ENCODE peak calls at places on chromosome 14, in eight cellular contexts. One of them, this sample, is unnamed.

GRCh38 chr14:38387821-38388220 is 131.9 kb upstream of the CLEC14A start:
- DNase-seq in Karpas-422: no peak
- DNase-seq in K562: no peak
- DNase-seq in ovary: no peak
- DNase-seq in tibial artery: no peak
- DNase-seq in uterus: no peak
- DNase-seq in IMR-90: no peak
- DNase-seq in A549: no peak
- DNase-seq in this sample: no peak

GRCh38 chr14:61042220-61042619 is 61.2 kb downstream of the SLC38A6 start:
- DNase-seq in tibial artery: no peak
- DNase-seq in uterus: no peak
- DNase-seq in A549: no peak
- DNase-seq in IMR-90: no peak
- DNase-seq in K562: no peak
- DNase-seq in ovary: no peak
- DNase-seq in Karpas-422: peak; percentile 57
- DNase-seq in this sample: no peak

GRCh38 chr14:103315368-103315911 is 18.6 kb upstream of the EIF5 start:
- DNase-seq in K562: peak; percentile 54
- DNase-seq in IMR-90: peak; percentile 74
- DNase-seq in uterus: no peak
- DNase-seq in A549: no peak
- DNase-seq in Karpas-422: no peak
- DNase-seq in tibial artery: no peak
- DNase-seq in ovary: peak; percentile 62
- DNase-seq in this sample: peak; percentile 72

GRCh38 chr14:95993768-95994592 is 45.2 kb upstream of the C14orf132 start:
- DNase-seq in Karpas-422: peak; percentile 89
- DNase-seq in K562: peak; percentile 42
- DNase-seq in uterus: peak; percentile 31
- DNase-seq in IMR-90: peak; percentile 53
- DNase-seq in A549: peak; percentile 41
- DNase-seq in tibial artery: no peak
- DNase-seq in ovary: peak; percentile 21
- DNase-seq in this sample: no peak

GRCh38 chr14:43595373-43595772 is 911.7 kb downstream of the FSCB start:
- DNase-seq in uterus: no peak
- DNase-seq in ovary: no peak
- DNase-seq in K562: no peak
- DNase-seq in Karpas-422: no peak
- DNase-seq in tibial artery: no peak
- DNase-seq in IMR-90: no peak
- DNase-seq in A549: no peak
- DNase-seq in this sample: no peak

GRCh38 chr14:103597623-103598372 is 31.2 kb upstream of the KLC1 start:
- DNase-seq in Karpas-422: no peak
- DNase-seq in IMR-90: peak; percentile 95
- DNase-seq in A549: peak; percentile 73
- DNase-seq in ovary: no peak
- DNase-seq in K562: peak; percentile 51
- DNase-seq in uterus: peak; percentile 28
- DNase-seq in tibial artery: no peak
- DNase-seq in this sample: peak; percentile 70

GRCh38 chr14:72892103-72892878 is 1.6 kb downstream of the DPF3 start:
- DNase-seq in A549: no peak
- DNase-seq in ovary: peak; percentile 31
- DNase-seq in tibial artery: no peak
- DNase-seq in IMR-90: peak; percentile 43
- DNase-seq in K562: no peak
- DNase-seq in uterus: no peak
- DNase-seq in Karpas-422: peak; percentile 64
- DNase-seq in this sample: no peak

GRCh38 chr14:96098999-96099335 is 59.8 kb downstream of the C14orf132 start:
- DNase-seq in ovary: no peak
- DNase-seq in IMR-90: no peak
- DNase-seq in A549: no peak
- DNase-seq in Karpas-422: no peak
- DNase-seq in tibial artery: no peak
- DNase-seq in K562: no peak
- DNase-seq in uterus: no peak
- DNase-seq in this sample: no peak

GRCh38 chr14:86777950-86778602 is 1214.9 kb downstream of the GALC start:
- DNase-seq in K562: no peak
- DNase-seq in Karpas-422: no peak
- DNase-seq in A549: no peak
- DNase-seq in tibial artery: no peak
- DNase-seq in uterus: no peak
- DNase-seq in IMR-90: peak; percentile 89
- DNase-seq in ovary: no peak
- DNase-seq in this sample: no peak

GRCh38 chr14:53151867-53152626 is 1.1 kb downstream of the DDHD1 start:
- DNase-seq in tibial artery: peak; percentile 73
- DNase-seq in Karpas-422: peak; percentile 91
- DNase-seq in IMR-90: peak; percentile 35
- DNase-seq in ovary: peak; percentile 52
- DNase-seq in K562: peak; percentile 20
- DNase-seq in uterus: peak; percentile 39
- DNase-seq in A549: peak; percentile 89
- DNase-seq in this sample: peak; percentile 75

GRCh38 chr14:102517412-102518062 is 8.0 kb upstream of the ANKRD9 start:
- DNase-seq in IMR-90: no peak
- DNase-seq in A549: no peak
- DNase-seq in uterus: no peak
- DNase-seq in K562: no peak
- DNase-seq in tibial artery: no peak
- DNase-seq in Karpas-422: no peak
- DNase-seq in ovary: no peak
- DNase-seq in this sample: no peak

GRCh38 chr14:105773584-105773983 is 247.2 kb downstream of the TMEM121 start:
- DNase-seq in K562: no peak
- DNase-seq in ovary: no peak
- DNase-seq in uterus: no peak
- DNase-seq in IMR-90: no peak
- DNase-seq in Karpas-422: no peak
- DNase-seq in A549: no peak
- DNase-seq in tibial artery: no peak
- DNase-seq in this sample: no peak

GRCh38 chr14:100443643-100444042 is 120.5 kb downstream of the SLC25A47 start:
- DNase-seq in IMR-90: peak; percentile 41
- DNase-seq in A549: no peak
- DNase-seq in uterus: no peak
- DNase-seq in Karpas-422: no peak
- DNase-seq in K562: no peak
- DNase-seq in tibial artery: no peak
- DNase-seq in ovary: no peak
- DNase-seq in this sample: no peak

DNA sequence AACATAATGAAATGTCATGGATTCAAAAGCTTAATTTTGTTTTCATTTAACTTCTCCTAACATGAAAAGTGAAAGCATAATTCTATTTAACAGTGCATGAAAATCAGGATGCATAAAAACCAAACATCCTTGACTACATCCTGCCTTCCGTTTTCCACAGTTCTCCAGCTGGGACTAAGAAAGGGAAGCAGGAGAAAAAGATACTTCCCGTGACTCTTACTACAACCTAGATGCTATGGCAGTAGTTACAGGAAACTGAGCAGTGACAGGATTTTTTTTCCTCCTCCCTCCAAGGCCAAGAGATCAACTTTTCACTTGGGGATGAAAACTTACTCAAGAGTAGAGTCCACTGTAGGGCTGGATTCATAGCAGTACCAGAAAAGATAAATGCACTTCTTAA is 2.6 kb downstream of the EXOC5 start:
- DNase-seq in IMR-90: peak; percentile 13
- DNase-seq in K562: no peak
- DNase-seq in uterus: no peak
- DNase-seq in tibial artery: no peak
- DNase-seq in Karpas-422: no peak
- DNase-seq in A549: no peak
- DNase-seq in ovary: no peak
- DNase-seq in this sample: no peak
- H3K4me3 ChIP-seq in IMR-90: no peak overlapping the region
- H3K4me3 ChIP-seq in K562: no peak overlapping the region
- H3K4me3 ChIP-seq in uterus: no peak overlapping the region
- H3K4me3 ChIP-seq in tibial artery: no peak overlapping the region
- H3K4me3 ChIP-seq in Karpas-422: peak overlapping the region; percentile 50
- H3K4me3 ChIP-seq in A549: no peak overlapping the region
- H3K4me3 ChIP-seq in ovary: no peak overlapping the region
- H3K4me3 ChIP-seq in this sample: no peak overlapping the region

GRCh38 chr14:23112359-23113178 is 6.5 kb downstream of the CEBPE start:
- DNase-seq in tibial artery: peak; percentile 60
- DNase-seq in K562: peak; percentile 90
- DNase-seq in uterus: no peak
- DNase-seq in Karpas-422: no peak
- DNase-seq in ovary: no peak
- DNase-seq in IMR-90: no peak
- DNase-seq in A549: no peak
- DNase-seq in this sample: no peak
- H3K27ac ChIP-seq in tibial artery: no peak overlapping the region
- H3K27ac ChIP-seq in K562: no peak overlapping the region
- H3K27ac ChIP-seq in uterus: no peak overlapping the region
- H3K27ac ChIP-seq in Karpas-422: no peak overlapping the region
- H3K27ac ChIP-seq in ovary: no peak overlapping the region
- H3K27ac ChIP-seq in IMR-90: peak overlapping the region; percentile 5
- H3K27ac ChIP-seq in A549: no peak overlapping the region
- H3K27ac ChIP-seq in this sample: no peak overlapping the region

GRCh38 chr14:68211886-68212285 is 392.3 kb downstream of the RAD51B start:
- DNase-seq in K562: no peak
- DNase-seq in ovary: no peak
- DNase-seq in IMR-90: no peak
- DNase-seq in uterus: no peak
- DNase-seq in tibial artery: no peak
- DNase-seq in A549: no peak
- DNase-seq in Karpas-422: no peak
- DNase-seq in this sample: no peak
- H3K4me1 ChIP-seq in K562: no peaks in the 10 kb centered on the region
- H3K4me1 ChIP-seq in ovary: peaks cover 25% of the 10 kb centered on the region
- H3K4me1 ChIP-seq in IMR-90: peaks cover 15% of the 10 kb centered on the region
- H3K4me1 ChIP-seq in uterus: no peaks in the 10 kb centered on the region
- H3K4me1 ChIP-seq in tibial artery: peaks cover 46% of the 10 kb centered on the region
- H3K4me1 ChIP-seq in A549: peaks cover 12% of the 10 kb centered on the region
- H3K4me1 ChIP-seq in Karpas-422: no peaks in the 10 kb centered on the region
- H3K4me1 ChIP-seq in this sample: peaks cover 29% of the 10 kb centered on the region

GRCh38 chr14:104651876-104652260 is 37.5 kb upstream of the INF2 start:
- DNase-seq in ovary: no peak
- DNase-seq in IMR-90: no peak
- DNase-seq in Karpas-422: no peak
- DNase-seq in uterus: no peak
- DNase-seq in tibial artery: no peak
- DNase-seq in A549: no peak
- DNase-seq in K562: no peak
- DNase-seq in this sample: no peak

GRCh38 chr14:104652386-104652785 is 37.0 kb upstream of the INF2 start:
- DNase-seq in A549: no peak
- DNase-seq in uterus: no peak
- DNase-seq in K562: no peak
- DNase-seq in tibial artery: no peak
- DNase-seq in Karpas-422: no peak
- DNase-seq in IMR-90: no peak
- DNase-seq in ovary: no peak
- DNase-seq in this sample: no peak

GRCh38 chr14:104647467-104648063 is 41.9 kb upstream of the INF2 start:
- DNase-seq in K562: no peak
- DNase-seq in tibial artery: peak; percentile 16
- DNase-seq in Karpas-422: no peak
- DNase-seq in IMR-90: no peak
- DNase-seq in uterus: no peak
- DNase-seq in ovary: no peak
- DNase-seq in A549: no peak
- DNase-seq in this sample: no peak

GRCh38 chr14:104650981-104651875 is 38.2 kb upstream of the INF2 start:
- DNase-seq in uterus: no peak
- DNase-seq in Karpas-422: no peak
- DNase-seq in A549: no peak
- DNase-seq in IMR-90: no peak
- DNase-seq in K562: no peak
- DNase-seq in ovary: no peak
- DNase-seq in tibial artery: peak; percentile 64
- DNase-seq in this sample: no peak

DNA sequence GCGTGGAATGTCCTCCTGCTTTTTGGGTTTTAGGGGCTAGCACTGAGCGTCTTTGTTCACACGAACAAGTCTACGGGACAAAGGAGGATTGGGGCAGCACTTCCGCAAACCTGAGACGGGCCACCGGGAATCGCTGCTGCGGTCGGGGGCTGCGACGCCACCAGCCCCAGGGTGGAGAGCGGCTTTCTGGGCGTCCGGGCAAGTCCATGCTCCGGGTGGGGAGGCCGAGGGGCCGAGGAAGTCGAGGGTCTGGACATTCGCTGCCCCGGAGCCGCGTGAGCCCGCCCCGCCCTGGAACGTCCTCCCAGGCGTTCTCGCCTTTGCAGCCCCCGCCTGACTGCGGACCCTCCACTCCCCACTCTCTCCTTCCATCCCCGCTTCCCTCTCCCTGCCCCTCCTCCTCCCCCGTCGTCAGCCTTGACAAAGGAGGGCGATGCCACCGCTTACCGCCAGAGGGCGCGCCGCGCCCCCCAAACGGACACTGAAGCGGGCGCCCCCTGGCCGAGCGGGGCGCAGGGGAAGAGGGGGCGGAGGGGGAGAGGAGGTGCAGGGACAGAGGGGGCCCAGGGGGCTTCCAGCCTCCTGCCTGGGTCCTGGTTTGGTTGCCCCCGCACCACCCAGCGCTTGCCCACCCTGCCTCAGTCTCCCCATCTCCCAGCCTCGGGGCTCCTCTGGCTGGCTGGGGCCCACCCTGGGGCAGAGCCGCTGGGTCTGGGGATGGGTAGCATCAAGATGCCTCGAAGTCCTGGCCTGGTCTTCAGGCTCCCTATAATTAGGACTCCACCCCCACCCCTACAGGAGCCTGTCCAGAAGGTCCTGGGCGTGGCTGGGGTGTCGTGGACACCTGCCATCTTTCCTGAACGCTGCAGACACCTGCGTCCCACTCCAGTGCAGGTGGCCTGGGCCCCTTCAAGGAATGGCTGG is 39.1 kb upstream of the INF2 start:
- DNase-seq in A549: peak; percentile 82
- DNase-seq in tibial artery: peak; percentile 83
- DNase-seq in Karpas-422: peak; percentile 92
- DNase-seq in ovary: peak; percentile 70
- DNase-seq in K562: peak; percentile 80
- DNase-seq in uterus: peak; percentile 57
- DNase-seq in IMR-90: peak; percentile 31
- DNase-seq in this sample: no peak
- H3K4me3 ChIP-seq in A549: peak overlapping the region; percentile 33
- H3K4me3 ChIP-seq in tibial artery: peak overlapping the region; percentile 31
- H3K4me3 ChIP-seq in Karpas-422: peak overlapping the region; percentile 52
- H3K4me3 ChIP-seq in ovary: peak overlapping the region; percentile 6
- H3K4me3 ChIP-seq in K562: no peak overlapping the region
- H3K4me3 ChIP-seq in uterus: peak overlapping the region; percentile 5
- H3K4me3 ChIP-seq in IMR-90: peak overlapping the region; percentile 41
- H3K4me3 ChIP-seq in this sample: peak overlapping the region; percentile 31

GRCh38 chr14:62138593-62138992 is 376.4 kb downstream of the SNAPC1 start:
- DNase-seq in ovary: no peak
- DNase-seq in IMR-90: peak; percentile 21
- DNase-seq in uterus: no peak
- DNase-seq in A549: no peak
- DNase-seq in Karpas-422: peak; percentile 61
- DNase-seq in K562: no peak
- DNase-seq in tibial artery: no peak
- DNase-seq in this sample: no peak
- H3K27ac ChIP-seq in ovary: no peak overlapping the region
- H3K27ac ChIP-seq in IMR-90: no peak overlapping the region
- H3K27ac ChIP-seq in uterus: no peak overlapping the region
- H3K27ac ChIP-seq in A549: no peak overlapping the region
- H3K27ac ChIP-seq in Karpas-422: no peak overlapping the region
- H3K27ac ChIP-seq in K562: no peak overlapping the region
- H3K27ac ChIP-seq in tibial artery: no peak overlapping the region
- H3K27ac ChIP-seq in this sample: no peak overlapping the region